ENCODE peak calls at places on chromosomes 2 and 18, in eight cellular contexts. One of them, this sample, is unnamed. For H3K9me3 and H3K4me1, the result is how much of the 10 kb centered on the place peaks cover.

GRCh38 chr2:225083276-225083675 is 41.0 kb upstream of the DOCK10 start:
- DNase-seq in naive thymus-derived CD4-positive, alpha-beta T cell: no peak
- DNase-seq in aorta: no peak
- DNase-seq in tibial artery: no peak
- DNase-seq in A549: no peak
- DNase-seq in psoas muscle: no peak
- DNase-seq in neural progenitor cell: no peak
- DNase-seq in SJSA1: no peak
- DNase-seq in this sample: no peak

GRCh38 chr18:57059366-57059765 is 87.5 kb upstream of the BOD1L2 start:
- DNase-seq in naive thymus-derived CD4-positive, alpha-beta T cell: no peak
- DNase-seq in aorta: no peak
- DNase-seq in tibial artery: no peak
- DNase-seq in A549: no peak
- DNase-seq in psoas muscle: no peak
- DNase-seq in neural progenitor cell: no peak
- DNase-seq in SJSA1: no peak
- DNase-seq in this sample: no peak

GRCh38 chr18:40056085-40056484 is 1898.9 kb upstream of the PIK3C3 start:
- DNase-seq in naive thymus-derived CD4-positive, alpha-beta T cell: no peak
- DNase-seq in aorta: no peak
- DNase-seq in tibial artery: peak
- DNase-seq in A549: no peak
- DNase-seq in psoas muscle: no peak
- DNase-seq in neural progenitor cell: no peak
- DNase-seq in SJSA1: no peak
- DNase-seq in this sample: no peak

GRCh38 chr2:11356760-11357159 is 12.3 kb upstream of the ROCK2 start:
- DNase-seq in naive thymus-derived CD4-positive, alpha-beta T cell: no peak
- DNase-seq in aorta: no peak
- DNase-seq in tibial artery: no peak
- DNase-seq in A549: no peak
- DNase-seq in psoas muscle: no peak
- DNase-seq in neural progenitor cell: no peak
- DNase-seq in SJSA1: no peak
- DNase-seq in this sample: no peak

GRCh38 chr2:205766765-205767359 is 84.6 kb downstream of the NRP2 start:
- DNase-seq in naive thymus-derived CD4-positive, alpha-beta T cell: peak
- DNase-seq in aorta: peak
- DNase-seq in tibial artery: peak
- DNase-seq in A549: peak
- DNase-seq in psoas muscle: peak
- DNase-seq in neural progenitor cell: peak
- DNase-seq in SJSA1: peak
- DNase-seq in this sample: peak

GRCh38 chr2:205892141-205893064 is 193.6 kb downstream of the INO80D start:
- DNase-seq in naive thymus-derived CD4-positive, alpha-beta T cell: no peak
- DNase-seq in aorta: no peak
- DNase-seq in tibial artery: no peak
- DNase-seq in A549: no peak
- DNase-seq in psoas muscle: no peak
- DNase-seq in neural progenitor cell: peak
- DNase-seq in SJSA1: peak
- DNase-seq in this sample: no peak

GRCh38 chr2:96934831-96935545 is 51.4 kb downstream of the FAM178B start:
- DNase-seq in naive thymus-derived CD4-positive, alpha-beta T cell: no peak
- DNase-seq in aorta: peak
- DNase-seq in tibial artery: no peak
- DNase-seq in A549: no peak
- DNase-seq in psoas muscle: no peak
- DNase-seq in neural progenitor cell: no peak
- DNase-seq in SJSA1: no peak
- DNase-seq in this sample: no peak

GRCh38 chr2:126496493-126496892 is 159.5 kb upstream of the GYPC start:
- DNase-seq in naive thymus-derived CD4-positive, alpha-beta T cell: no peak
- DNase-seq in aorta: no peak
- DNase-seq in tibial artery: no peak
- DNase-seq in A549: no peak
- DNase-seq in psoas muscle: no peak
- DNase-seq in neural progenitor cell: no peak
- DNase-seq in SJSA1: no peak
- DNase-seq in this sample: no peak

GRCh38 chr2:61636686-61637085 is 98.5 kb upstream of the XPO1 start:
- DNase-seq in naive thymus-derived CD4-positive, alpha-beta T cell: no peak
- DNase-seq in aorta: no peak
- DNase-seq in tibial artery: no peak
- DNase-seq in A549: no peak
- DNase-seq in psoas muscle: no peak
- DNase-seq in neural progenitor cell: no peak
- DNase-seq in SJSA1: no peak
- DNase-seq in this sample: no peak

GRCh38 chr2:117832905-117833613 is 18.6 kb downstream of the DDX18 start:
- DNase-seq in naive thymus-derived CD4-positive, alpha-beta T cell: peak
- DNase-seq in aorta: no peak
- DNase-seq in tibial artery: no peak
- DNase-seq in A549: peak
- DNase-seq in psoas muscle: no peak
- DNase-seq in neural progenitor cell: peak
- DNase-seq in SJSA1: no peak
- DNase-seq in this sample: no peak

GRCh38 chr18:79772865-79773696 is 24.7 kb upstream of the KCNG2 start:
- DNase-seq in naive thymus-derived CD4-positive, alpha-beta T cell: no peak
- DNase-seq in aorta: peak
- DNase-seq in tibial artery: no peak
- DNase-seq in A549: no peak
- DNase-seq in psoas muscle: no peak
- DNase-seq in neural progenitor cell: no peak
- DNase-seq in SJSA1: no peak
- DNase-seq in this sample: no peak

GRCh38 chr2:54534191-54534590 is 78.1 kb downstream of the SPTBN1 start:
- DNase-seq in naive thymus-derived CD4-positive, alpha-beta T cell: no peak
- DNase-seq in aorta: no peak
- DNase-seq in tibial artery: no peak
- DNase-seq in A549: no peak
- DNase-seq in psoas muscle: no peak
- DNase-seq in neural progenitor cell: no peak
- DNase-seq in SJSA1: no peak
- DNase-seq in this sample: no peak

GRCh38 chr2:33267745-33268144 is 208.7 kb upstream of the RASGRP3 start:
- DNase-seq in naive thymus-derived CD4-positive, alpha-beta T cell: no peak
- DNase-seq in aorta: no peak
- DNase-seq in tibial artery: no peak
- DNase-seq in A549: no peak
- DNase-seq in psoas muscle: no peak
- DNase-seq in neural progenitor cell: no peak
- DNase-seq in SJSA1: no peak
- DNase-seq in this sample: no peak

GRCh38 chr2:54579682-54580349 is 123.7 kb downstream of the SPTBN1 start:
- DNase-seq in naive thymus-derived CD4-positive, alpha-beta T cell: peak
- DNase-seq in aorta: no peak
- DNase-seq in tibial artery: no peak
- DNase-seq in A549: peak
- DNase-seq in psoas muscle: no peak
- DNase-seq in neural progenitor cell: no peak
- DNase-seq in SJSA1: no peak
- DNase-seq in this sample: no peak

GRCh38 chr2:217685255-217685605 is 317.6 kb downstream of the TNS1 start:
- DNase-seq in naive thymus-derived CD4-positive, alpha-beta T cell: no peak
- DNase-seq in aorta: peak
- DNase-seq in tibial artery: peak
- DNase-seq in A549: peak
- DNase-seq in psoas muscle: peak
- DNase-seq in neural progenitor cell: no peak
- DNase-seq in SJSA1: no peak
- DNase-seq in this sample: peak

GRCh38 chr18:5941869-5942268 is 46.5 kb upstream of the TMEM200C start:
- DNase-seq in naive thymus-derived CD4-positive, alpha-beta T cell: no peak
- DNase-seq in aorta: no peak
- DNase-seq in tibial artery: no peak
- DNase-seq in A549: no peak
- DNase-seq in psoas muscle: no peak
- DNase-seq in neural progenitor cell: peak
- DNase-seq in SJSA1: no peak
- DNase-seq in this sample: no peak

GRCh38 chr2:239380831-239381708 is 19.8 kb downstream of the HDAC4 start:
- DNase-seq in naive thymus-derived CD4-positive, alpha-beta T cell: peak
- DNase-seq in aorta: peak
- DNase-seq in tibial artery: no peak
- DNase-seq in A549: no peak
- DNase-seq in psoas muscle: no peak
- DNase-seq in neural progenitor cell: no peak
- DNase-seq in SJSA1: no peak
- DNase-seq in this sample: no peak

GRCh38 chr2:181985632-181986205 is at the start of gene PPP1R1C:
- DNase-seq in naive thymus-derived CD4-positive, alpha-beta T cell: no peak
- DNase-seq in aorta: no peak
- DNase-seq in tibial artery: no peak
- DNase-seq in A549: no peak
- DNase-seq in psoas muscle: no peak
- DNase-seq in neural progenitor cell: peak
- DNase-seq in SJSA1: no peak
- DNase-seq in this sample: no peak

GRCh38 chr2:50720695-50721314 is 311.1 kb downstream of the NRXN1 start:
- DNase-seq in naive thymus-derived CD4-positive, alpha-beta T cell: no peak
- DNase-seq in aorta: no peak
- DNase-seq in tibial artery: no peak
- DNase-seq in A549: no peak
- DNase-seq in psoas muscle: no peak
- DNase-seq in neural progenitor cell: peak
- DNase-seq in SJSA1: no peak
- DNase-seq in this sample: no peak

GRCh38 chr2:237671466-237672173 is 44.2 kb downstream of the LRRFIP1 start:
- DNase-seq in naive thymus-derived CD4-positive, alpha-beta T cell: no peak
- DNase-seq in aorta: no peak
- DNase-seq in tibial artery: no peak
- DNase-seq in A549: no peak
- DNase-seq in psoas muscle: no peak
- DNase-seq in neural progenitor cell: no peak
- DNase-seq in SJSA1: no peak
- DNase-seq in this sample: no peak

GRCh38 chr18:46716827-46717226 is 40.0 kb downstream of the ST8SIA5 start:
- DNase-seq in naive thymus-derived CD4-positive, alpha-beta T cell: no peak
- DNase-seq in aorta: no peak
- DNase-seq in tibial artery: no peak
- DNase-seq in A549: no peak
- DNase-seq in psoas muscle: no peak
- DNase-seq in neural progenitor cell: no peak
- DNase-seq in SJSA1: no peak
- DNase-seq in this sample: no peak

GRCh38 chr2:240413813-240414429 is 21.5 kb upstream of the GPC1 start:
- DNase-seq in naive thymus-derived CD4-positive, alpha-beta T cell: no peak
- DNase-seq in aorta: peak
- DNase-seq in tibial artery: peak
- DNase-seq in A549: no peak
- DNase-seq in psoas muscle: no peak
- DNase-seq in neural progenitor cell: no peak
- DNase-seq in SJSA1: no peak
- DNase-seq in this sample: no peak

GRCh38 chr2:46297546-46298271 is 502 bp downstream of the EPAS1 start:
- DNase-seq in naive thymus-derived CD4-positive, alpha-beta T cell: peak
- DNase-seq in aorta: peak
- DNase-seq in tibial artery: peak
- DNase-seq in A549: peak
- DNase-seq in psoas muscle: peak
- DNase-seq in neural progenitor cell: peak
- DNase-seq in SJSA1: peak
- DNase-seq in this sample: no peak

GRCh38 chr2:231425811-231426703 is 30.5 kb downstream of the B3GNT7 start:
- DNase-seq in naive thymus-derived CD4-positive, alpha-beta T cell: no peak
- DNase-seq in aorta: peak
- DNase-seq in tibial artery: no peak
- DNase-seq in A549: no peak
- DNase-seq in psoas muscle: no peak
- DNase-seq in neural progenitor cell: no peak
- DNase-seq in SJSA1: peak
- DNase-seq in this sample: no peak

GRCh38 chr18:56869189-56869777 is 218.1 kb downstream of the WDR7 start:
- DNase-seq in naive thymus-derived CD4-positive, alpha-beta T cell: peak
- DNase-seq in aorta: no peak
- DNase-seq in tibial artery: no peak
- DNase-seq in A549: peak
- DNase-seq in psoas muscle: no peak
- DNase-seq in neural progenitor cell: peak
- DNase-seq in SJSA1: peak
- DNase-seq in this sample: no peak

DNA sequence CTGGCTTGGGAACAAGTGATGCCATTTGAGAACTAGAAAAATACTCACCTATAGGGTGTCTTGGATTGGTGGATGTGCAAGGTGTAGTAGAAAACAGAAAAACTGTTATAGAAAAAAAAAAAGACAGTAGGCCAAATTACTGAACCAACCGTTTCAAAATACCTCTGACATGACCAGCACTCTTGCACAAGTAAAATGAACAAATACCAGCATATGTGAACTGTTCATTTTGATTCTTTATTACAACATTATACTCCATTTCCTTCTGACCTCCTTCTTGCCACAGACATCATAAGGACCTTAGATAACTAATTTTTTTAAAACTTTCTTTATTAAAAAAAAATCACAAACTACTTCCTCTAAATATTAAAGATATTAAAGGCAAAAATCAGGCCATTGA is 125.5 kb downstream of the ATAD2B start:
- DNase-seq in naive thymus-derived CD4-positive, alpha-beta T cell: no peak
- DNase-seq in aorta: no peak
- DNase-seq in tibial artery: no peak
- DNase-seq in A549: no peak
- DNase-seq in psoas muscle: no peak
- DNase-seq in neural progenitor cell: no peak
- DNase-seq in SJSA1: no peak
- DNase-seq in this sample: no peak
- H3K27ac ChIP-seq in naive thymus-derived CD4-positive, alpha-beta T cell: no peak
- H3K27ac ChIP-seq in aorta: no peak
- H3K27ac ChIP-seq in tibial artery: no peak
- H3K27ac ChIP-seq in A549: no peak
- H3K27ac ChIP-seq in psoas muscle: no peak
- H3K27ac ChIP-seq in neural progenitor cell: no peak
- H3K27ac ChIP-seq in SJSA1: no peak
- H3K27ac ChIP-seq in this sample: no peak

GRCh38 chr2:189512879-189513278 is 67.7 kb downstream of the SLC40A1 start:
- DNase-seq in naive thymus-derived CD4-positive, alpha-beta T cell: no peak
- DNase-seq in aorta: no peak
- DNase-seq in tibial artery: no peak
- DNase-seq in A549: no peak
- DNase-seq in psoas muscle: no peak
- DNase-seq in neural progenitor cell: no peak
- DNase-seq in SJSA1: no peak
- DNase-seq in this sample: no peak
- H3K9me3 ChIP-seq in naive thymus-derived CD4-positive, alpha-beta T cell: under half
- H3K9me3 ChIP-seq in aorta: under half
- H3K9me3 ChIP-seq in tibial artery: under half
- H3K9me3 ChIP-seq in A549: under half
- H3K9me3 ChIP-seq in psoas muscle: under half
- H3K9me3 ChIP-seq in neural progenitor cell: under half
- H3K9me3 ChIP-seq in SJSA1: under half
- H3K9me3 ChIP-seq in this sample: under half

GRCh38 chr2:152508446-152508845 is 173.5 kb downstream of the FMNL2 start:
- DNase-seq in naive thymus-derived CD4-positive, alpha-beta T cell: no peak
- DNase-seq in aorta: no peak
- DNase-seq in tibial artery: no peak
- DNase-seq in A549: peak
- DNase-seq in psoas muscle: no peak
- DNase-seq in neural progenitor cell: no peak
- DNase-seq in SJSA1: peak
- DNase-seq in this sample: no peak
- H3K4me1 ChIP-seq in naive thymus-derived CD4-positive, alpha-beta T cell: under half
- H3K4me1 ChIP-seq in aorta: under half
- H3K4me1 ChIP-seq in tibial artery: under half
- H3K4me1 ChIP-seq in A549: half or more
- H3K4me1 ChIP-seq in psoas muscle: under half
- H3K4me1 ChIP-seq in neural progenitor cell: under half
- H3K4me1 ChIP-seq in SJSA1: half or more
- H3K4me1 ChIP-seq in this sample: under half

GRCh38 chr2:156156580-156156979 is 175.9 kb downstream of the NR4A2 start:
- DNase-seq in naive thymus-derived CD4-positive, alpha-beta T cell: no peak
- DNase-seq in aorta: no peak
- DNase-seq in tibial artery: no peak
- DNase-seq in A549: no peak
- DNase-seq in psoas muscle: no peak
- DNase-seq in neural progenitor cell: peak
- DNase-seq in SJSA1: no peak
- DNase-seq in this sample: no peak
- H3K27ac ChIP-seq in naive thymus-derived CD4-positive, alpha-beta T cell: no peak
- H3K27ac ChIP-seq in aorta: no peak
- H3K27ac ChIP-seq in tibial artery: no peak
- H3K27ac ChIP-seq in A549: no peak
- H3K27ac ChIP-seq in psoas muscle: no peak
- H3K27ac ChIP-seq in neural progenitor cell: no peak
- H3K27ac ChIP-seq in SJSA1: no peak
- H3K27ac ChIP-seq in this sample: no peak

This sample was measured in right atrium auricular region.